ENCODE peak calls at places on chromosomes 11 and 22, in ten cellular contexts. T is stomach, V is transverse colon, J is WTC11, A is fibroblast of lung, D is cardiac muscle cell, G is heart right ventricle, C is lower lobe of right lung, S is body of pancreas, E is foreskin fibroblast. L is an unnamed sample.

GRCh38 chr11:109680127-109680526 is 258.1 kb downstream of the C11orf87 start:
- DNase-seq in T (no peak), V (no peak), J (no peak), A (no peak), D (peak), G (no peak), C (no peak), S (no peak), E (no peak), L (no peak)

GRCh38 chr11:8327761-8328192 is 64.1 kb upstream of the LMO1 start:
- DNase-seq in T (no peak), V (no peak), J (no peak), A (no peak), D (no peak), G (no peak), C (no peak), S (no peak), E (no peak), L (no peak)

GRCh38 chr11:2212411-2213251 is 41.0 kb upstream of the TH start:
- DNase-seq in T (peak), V (no peak), J (no peak), A (no peak), D (no peak), G (peak), C (peak), S (no peak), E (no peak), L (no peak)

GRCh38 chr11:47980907-47981621 is 705 bp downstream of the PTPRJ start:
- DNase-seq in T (peak), V (peak), J (peak), A (peak), D (peak), G (peak), C (peak), S (peak), E (peak), L (peak)

GRCh38 chr22:46195487-46196165 is 45.3 kb downstream of the PPARA start:
- DNase-seq in T (peak), V (peak), J (no peak), A (peak), D (no peak), G (no peak), C (no peak), S (no peak), E (no peak), L (no peak)

GRCh38 chr11:107928767-107929507 is 689 bp downstream of the RAB39A start:
- DNase-seq in T (no peak), V (peak), J (peak), A (no peak), D (no peak), G (peak), C (no peak), S (no peak), E (no peak), L (peak)

GRCh38 chr11:93329936-93330445 is 551 bp upstream of the DEUP1 start:
- DNase-seq in T (no peak), V (no peak), J (peak), A (peak), D (peak), G (no peak), C (no peak), S (peak), E (peak), L (peak)

GRCh38 chr11:131944709-131945108 is 574.3 kb downstream of the NTM start:
- DNase-seq in T (no peak), V (no peak), J (no peak), A (peak), D (peak), G (no peak), C (no peak), S (no peak), E (peak), L (no peak)

GRCh38 chr11:9982796-9983579 is 311.0 kb downstream of the SBF2 start:
- DNase-seq in T (peak), V (peak), J (peak), A (peak), D (peak), G (no peak), C (no peak), S (no peak), E (peak), L (no peak)

GRCh38 chr11:45754746-45755145 is 50.2 kb upstream of the SLC35C1 start:
- DNase-seq in T (no peak), V (no peak), J (no peak), A (no peak), D (peak), G (no peak), C (no peak), S (no peak), E (peak), L (no peak)

GRCh38 chr11:38014405-38014804 is 1416.4 kb upstream of the RAG2 start:
- DNase-seq in T (no peak), V (no peak), J (no peak), A (peak), D (peak), G (no peak), C (no peak), S (no peak), E (peak), L (no peak)

GRCh38 chr11:110992481-110992880 is 253.0 kb upstream of the POU2AF2 start:
- DNase-seq in T (no peak), V (no peak), J (no peak), A (no peak), D (no peak), G (no peak), C (no peak), S (no peak), E (no peak), L (no peak)

GRCh38 chr11:120172054-120172881 is 34.4 kb upstream of the TRIM29 start:
- DNase-seq in T (peak), V (peak), J (peak), A (peak), D (peak), G (peak), C (peak), S (peak), E (peak), L (peak)

GRCh38 chr22:50015451-50016307 is 3.1 kb upstream of the IL17REL start:
- DNase-seq in T (no peak), V (peak), J (no peak), A (no peak), D (no peak), G (no peak), C (peak), S (no peak), E (no peak), L (no peak)

GRCh38 chr11:115717215-115717584 is 213.0 kb upstream of the CADM1 start:
- DNase-seq in T (no peak), V (no peak), J (no peak), A (no peak), D (peak), G (peak), C (no peak), S (no peak), E (no peak), L (no peak)
- TF ChIP-seq CTCF in T (no peak), V (no peak), J (no peak), A (no peak), D (no peak), G (no peak), C (no peak), S (no peak), E (no peak), L (no peak)

GRCh38 chr22:47407626-47408025 is 645.2 kb downstream of the TBC1D22A start:
- DNase-seq in T (no peak), V (no peak), J (no peak), A (no peak), D (no peak), G (no peak), C (no peak), S (no peak), E (no peak), L (no peak)

GRCh38 chr22:47408409-47408808 is 646.0 kb downstream of the TBC1D22A start:
- DNase-seq in T (no peak), V (no peak), J (peak), A (no peak), D (no peak), G (no peak), C (no peak), S (no peak), E (no peak), L (no peak)

GRCh38 chr22:47406896-47407295 is 644.4 kb downstream of the TBC1D22A start:
- DNase-seq in T (no peak), V (no peak), J (no peak), A (no peak), D (no peak), G (no peak), C (no peak), S (no peak), E (no peak), L (no peak)

GRCh38 chr22:47411006-47411405 is 648.6 kb downstream of the TBC1D22A start:
- DNase-seq in T (no peak), V (no peak), J (no peak), A (no peak), D (no peak), G (no peak), C (no peak), S (no peak), E (no peak), L (no peak)

DNA sequence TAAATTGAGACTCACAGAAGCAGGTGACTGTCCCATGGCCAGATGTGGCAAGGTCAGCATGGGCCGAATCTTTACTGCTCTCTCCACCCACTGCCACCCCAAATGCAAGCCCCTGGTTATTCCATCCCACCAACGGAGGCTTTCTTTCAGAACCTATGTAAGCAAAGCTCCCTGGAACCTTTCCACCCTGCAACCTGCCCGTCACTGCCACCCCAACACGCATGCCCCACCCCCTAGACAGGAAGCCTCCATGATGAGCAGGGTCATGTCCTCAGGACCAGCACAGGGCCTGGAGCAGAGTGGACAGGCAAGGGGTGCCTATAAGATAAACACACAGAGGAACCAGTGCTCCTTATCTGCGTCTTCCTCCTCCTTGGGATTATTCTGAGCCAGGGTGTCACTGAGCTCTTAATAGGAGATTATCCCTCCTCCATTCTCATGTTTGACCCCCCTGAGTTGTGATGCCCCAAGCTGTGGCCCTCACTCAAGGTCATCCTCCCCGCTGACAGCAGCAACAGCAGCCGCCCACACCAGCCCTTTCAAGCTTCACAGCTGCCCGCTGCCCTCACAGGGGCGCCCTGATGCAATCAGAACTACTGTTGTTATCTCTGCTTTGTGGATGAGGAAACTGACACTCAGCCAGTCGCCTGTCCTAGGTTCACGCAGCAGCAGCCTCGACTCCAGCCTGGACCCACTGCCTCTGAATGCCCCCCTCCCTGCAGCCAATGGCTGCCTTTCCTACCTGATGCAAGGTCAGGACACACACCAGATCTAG is 647.2 kb downstream of the TBC1D22A start:
- DNase-seq in T (no peak), V (no peak), J (no peak), A (no peak), D (no peak), G (no peak), C (no peak), S (no peak), E (no peak), L (no peak)
- TF ChIP-seq CTCF in T (no peak), V (no peak), J (no peak), A (no peak), D (no peak), G (no peak), C (no peak), S (no peak), E (no peak), L (no peak)

GRCh38 chr11:123434262-123434661 is 4.2 kb downstream of the GRAMD1B start:
- DNase-seq in T (no peak), V (peak), J (peak), A (no peak), D (no peak), G (no peak), C (no peak), S (no peak), E (peak), L (peak)
- TF ChIP-seq CTCF in T (no peak), V (peak), J (no peak), A (no peak), D (peak), G (peak), C (no peak), S (no peak), E (peak), L (no peak)

DNA sequence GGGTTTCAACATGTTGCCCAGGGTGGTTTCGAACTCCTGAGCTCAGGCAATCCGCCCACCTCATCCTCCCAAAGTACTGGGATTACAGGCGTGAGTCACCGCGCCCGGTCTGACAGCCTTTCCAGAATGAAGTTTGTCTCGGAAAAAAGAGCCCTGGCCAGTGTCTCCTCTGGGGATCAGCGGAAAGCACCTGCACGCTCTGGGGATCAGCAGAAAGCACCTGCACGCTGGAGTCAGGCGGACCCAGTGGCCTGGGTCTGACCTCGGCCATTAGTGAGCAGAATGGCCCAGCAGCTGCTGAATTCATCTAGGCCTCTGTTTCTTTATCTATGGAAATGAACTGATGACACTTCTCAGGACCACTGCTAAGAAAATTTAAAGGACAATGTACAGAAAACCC is 10.5 kb upstream of the TESMIN start:
- DNase-seq in T (no peak), V (no peak), J (no peak), A (no peak), D (no peak), G (no peak), C (no peak), S (no peak), E (no peak), L (no peak)
- TF ChIP-seq CTCF in T (no peak), V (no peak), J (no peak), A (no peak), D (no peak), G (no peak), C (no peak), S (no peak), E (no peak), L (no peak)

GRCh38 chr11:11895672-11896071 is 53.9 kb downstream of the USP47 start:
- DNase-seq in T (no peak), V (no peak), J (no peak), A (peak), D (peak), G (no peak), C (no peak), S (no peak), E (peak), L (no peak)
- TF ChIP-seq CTCF in T (no peak), V (no peak), J (no peak), A (no peak), D (peak), G (peak), C (no peak), S (peak), E (peak), L (no peak)

L was measured in glutamatergic neuron.